ENCODE peak calls at places on chromosomes 7 and 10, in ten cellular contexts. One of them, this sample, is unnamed.
A peak's percentile ranks its signal among the peaks of the same experiment; 100 is the strongest.

GRCh38 chr7:149774237-149775175 is 1.1 kb upstream of the ZNF467 start:
- DNase-seq in A549: peak; percentile 11
- DNase-seq in GM06990: no peak
- DNase-seq in heart left ventricle: peak; percentile 58
- DNase-seq in left lung: no peak
- DNase-seq in colonic mucosa: no peak
- DNase-seq in AG10803: no peak
- DNase-seq in tibial nerve: no peak
- DNase-seq in H1: no peak
- DNase-seq in fibroblast of lung: no peak
- DNase-seq in this sample: no peak

GRCh38 chr10:7649673-7650330 is 17.0 kb downstream of the ITIH5 start:
- DNase-seq in GM06990: no peak
- DNase-seq in left lung: no peak
- DNase-seq in H1: no peak
- DNase-seq in colonic mucosa: no peak
- DNase-seq in A549: no peak
- DNase-seq in tibial nerve: no peak
- DNase-seq in AG10803: peak; percentile 63
- DNase-seq in heart left ventricle: no peak
- DNase-seq in fibroblast of lung: no peak
- DNase-seq in this sample: no peak

GRCh38 chr7:121634356-121634755 is 238.2 kb upstream of the FAM3C start:
- DNase-seq in heart left ventricle: no peak
- DNase-seq in A549: no peak
- DNase-seq in colonic mucosa: no peak
- DNase-seq in left lung: no peak
- DNase-seq in GM06990: no peak
- DNase-seq in AG10803: no peak
- DNase-seq in fibroblast of lung: no peak
- DNase-seq in tibial nerve: no peak
- DNase-seq in H1: no peak
- DNase-seq in this sample: no peak

GRCh38 chr10:3791974-3792633 is 7.1 kb upstream of the KLF6 start:
- DNase-seq in A549: no peak
- DNase-seq in fibroblast of lung: peak; percentile 94
- DNase-seq in tibial nerve: no peak
- DNase-seq in heart left ventricle: no peak
- DNase-seq in left lung: no peak
- DNase-seq in H1: no peak
- DNase-seq in GM06990: no peak
- DNase-seq in colonic mucosa: no peak
- DNase-seq in AG10803: peak; percentile 92
- DNase-seq in this sample: no peak

GRCh38 chr10:74179124-74179710 is 28.2 kb downstream of the ADK start:
- DNase-seq in GM06990: no peak
- DNase-seq in colonic mucosa: no peak
- DNase-seq in tibial nerve: no peak
- DNase-seq in left lung: no peak
- DNase-seq in heart left ventricle: no peak
- DNase-seq in AG10803: no peak
- DNase-seq in A549: no peak
- DNase-seq in H1: no peak
- DNase-seq in fibroblast of lung: peak; percentile 2
- DNase-seq in this sample: no peak

GRCh38 chr7:75905785-75906604 is 9.0 kb upstream of the POR start:
- DNase-seq in GM06990: peak; percentile 34
- DNase-seq in H1: no peak
- DNase-seq in AG10803: peak; percentile 84
- DNase-seq in colonic mucosa: peak; percentile 27
- DNase-seq in heart left ventricle: peak; percentile 65
- DNase-seq in fibroblast of lung: peak; percentile 47
- DNase-seq in tibial nerve: peak; percentile 65
- DNase-seq in left lung: peak; percentile 86
- DNase-seq in A549: peak; percentile 87
- DNase-seq in this sample: peak; percentile 90

GRCh38 chr10:87740232-87740631 is 77.8 kb downstream of the ATAD1 start:
- DNase-seq in tibial nerve: no peak
- DNase-seq in colonic mucosa: no peak
- DNase-seq in A549: peak; percentile 50
- DNase-seq in AG10803: peak; percentile 89
- DNase-seq in H1: no peak
- DNase-seq in left lung: no peak
- DNase-seq in heart left ventricle: no peak
- DNase-seq in GM06990: no peak
- DNase-seq in fibroblast of lung: peak; percentile 40
- DNase-seq in this sample: peak; percentile 76

GRCh38 chr10:11715815-11716494 is 26.2 kb upstream of the ECHDC3 start:
- DNase-seq in fibroblast of lung: no peak
- DNase-seq in tibial nerve: no peak
- DNase-seq in AG10803: no peak
- DNase-seq in A549: no peak
- DNase-seq in colonic mucosa: peak; percentile 73
- DNase-seq in left lung: peak; percentile 74
- DNase-seq in H1: no peak
- DNase-seq in heart left ventricle: no peak
- DNase-seq in GM06990: no peak
- DNase-seq in this sample: no peak

GRCh38 chr10:79068562-79069324 is at the start of gene ZMIZ1:
- DNase-seq in heart left ventricle: peak; percentile 93
- DNase-seq in left lung: peak; percentile 91
- DNase-seq in AG10803: peak; percentile 93
- DNase-seq in tibial nerve: peak; percentile 88
- DNase-seq in GM06990: peak; percentile 89
- DNase-seq in H1: no peak
- DNase-seq in A549: peak; percentile 92
- DNase-seq in fibroblast of lung: peak; percentile 93
- DNase-seq in colonic mucosa: peak; percentile 90
- DNase-seq in this sample: peak; percentile 91

GRCh38 chr10:79068203-79068561 is 584 bp upstream of the ZMIZ1 start:
- DNase-seq in AG10803: no peak
- DNase-seq in GM06990: no peak
- DNase-seq in colonic mucosa: peak; percentile 66
- DNase-seq in fibroblast of lung: no peak
- DNase-seq in H1: no peak
- DNase-seq in left lung: no peak
- DNase-seq in A549: no peak
- DNase-seq in tibial nerve: no peak
- DNase-seq in heart left ventricle: no peak
- DNase-seq in this sample: peak; percentile 39

GRCh38 chr10:79066460-79067240 is 2.1 kb upstream of the ZMIZ1 start:
- DNase-seq in heart left ventricle: no peak
- DNase-seq in H1: no peak
- DNase-seq in colonic mucosa: peak; percentile 69
- DNase-seq in A549: peak; percentile 76
- DNase-seq in GM06990: no peak
- DNase-seq in left lung: no peak
- DNase-seq in AG10803: peak; percentile 45
- DNase-seq in fibroblast of lung: no peak
- DNase-seq in tibial nerve: peak; percentile 54
- DNase-seq in this sample: peak; percentile 41

GRCh38 chr10:79065853-79066252 is 2.9 kb upstream of the ZMIZ1 start:
- DNase-seq in A549: no peak
- DNase-seq in tibial nerve: no peak
- DNase-seq in GM06990: no peak
- DNase-seq in fibroblast of lung: no peak
- DNase-seq in H1: no peak
- DNase-seq in colonic mucosa: no peak
- DNase-seq in left lung: no peak
- DNase-seq in heart left ventricle: peak; percentile 20
- DNase-seq in AG10803: no peak
- DNase-seq in this sample: no peak

DNA sequence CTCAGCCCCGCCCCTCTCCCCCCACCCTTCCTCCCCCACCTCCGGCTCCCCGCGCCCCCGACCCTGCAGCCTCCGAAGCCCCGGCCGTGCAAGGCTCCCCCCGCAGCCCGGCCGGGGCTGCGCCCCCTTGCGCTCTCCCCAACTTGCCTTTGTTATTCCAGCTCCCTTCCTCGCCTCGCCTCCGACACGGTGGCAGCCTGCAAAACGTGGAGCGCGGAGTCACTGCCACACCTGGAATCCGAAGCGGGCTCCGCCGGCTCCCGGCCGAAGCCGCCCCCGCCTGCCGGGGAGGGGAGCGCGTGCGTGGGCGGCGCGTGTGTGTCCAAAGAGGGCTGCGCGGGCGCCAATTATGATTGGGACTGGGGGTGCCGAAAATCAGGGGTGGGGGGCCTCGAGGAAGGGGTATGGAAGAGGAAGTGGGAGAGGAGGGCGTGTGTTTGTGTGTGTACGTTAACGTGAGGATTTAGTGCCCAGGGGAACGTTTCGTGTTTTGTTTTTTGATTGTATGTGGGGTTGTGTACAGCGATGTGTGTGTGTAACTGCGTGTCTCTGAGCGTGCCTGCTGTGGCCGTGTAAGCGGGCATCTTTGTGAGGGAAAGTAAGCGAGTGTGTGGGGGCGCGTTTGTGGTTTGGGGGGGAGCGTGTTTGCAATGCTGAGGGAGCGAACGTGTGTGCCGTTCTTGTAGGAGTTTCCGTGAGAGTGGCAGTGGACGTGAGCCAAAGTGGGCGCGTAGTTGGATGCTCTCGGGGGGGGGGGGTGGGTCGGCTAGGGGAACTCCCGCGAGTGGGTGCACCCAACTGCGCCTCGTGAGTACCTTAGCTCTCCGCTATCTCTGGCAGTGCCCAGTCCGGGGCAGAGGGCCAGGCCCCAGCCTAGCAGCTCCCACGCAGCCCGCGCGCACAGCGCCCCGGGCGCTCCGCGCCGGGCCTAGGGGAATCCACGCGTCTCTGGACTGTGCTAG is 1.2 kb upstream of the ZMIZ1 start:
- DNase-seq in heart left ventricle: peak; percentile 95
- DNase-seq in colonic mucosa: peak; percentile 94
- DNase-seq in H1: peak; percentile 85
- DNase-seq in left lung: peak; percentile 89
- DNase-seq in A549: peak; percentile 85
- DNase-seq in AG10803: peak; percentile 88
- DNase-seq in fibroblast of lung: peak; percentile 94
- DNase-seq in tibial nerve: peak; percentile 83
- DNase-seq in GM06990: peak; percentile 90
- DNase-seq in this sample: peak; percentile 95
- TF ChIP-seq CTCF in heart left ventricle: peak; percentile 20
- TF ChIP-seq CTCF in colonic mucosa: no peak
- TF ChIP-seq CTCF in H1: peak; percentile 26
- TF ChIP-seq CTCF in left lung: no peak
- TF ChIP-seq CTCF in A549: no peak
- TF ChIP-seq CTCF in AG10803: peak; percentile 21
- TF ChIP-seq CTCF in fibroblast of lung: peak; percentile 10
- TF ChIP-seq CTCF in tibial nerve: no peak
- TF ChIP-seq CTCF in GM06990: no peak
- TF ChIP-seq CTCF in this sample: peak; percentile 14

DNA sequence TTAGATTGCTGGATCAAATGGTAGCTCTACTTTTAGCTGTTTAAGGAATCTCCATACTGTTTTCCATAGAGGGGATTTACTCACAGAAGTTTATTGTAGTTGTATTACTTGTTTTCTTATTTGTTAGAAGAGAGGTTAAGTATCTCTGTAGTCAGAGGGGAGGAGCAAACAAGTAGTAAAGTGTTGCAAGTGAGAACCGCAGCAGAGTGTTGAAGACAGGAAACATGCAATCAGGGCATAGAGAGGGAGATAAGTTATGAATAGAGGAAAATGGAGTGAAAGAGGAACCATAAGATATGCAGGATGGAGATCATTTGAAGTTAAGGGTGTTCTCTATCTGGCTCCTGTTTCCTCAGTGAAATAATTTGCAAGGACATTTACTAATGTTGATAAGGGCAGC is 331.4 kb upstream of the TMEM229A start:
- DNase-seq in heart left ventricle: no peak
- DNase-seq in AG10803: no peak
- DNase-seq in fibroblast of lung: no peak
- DNase-seq in left lung: no peak
- DNase-seq in A549: no peak
- DNase-seq in GM06990: no peak
- DNase-seq in tibial nerve: no peak
- DNase-seq in colonic mucosa: no peak
- DNase-seq in H1: no peak
- DNase-seq in this sample: no peak
- H3K4me3 ChIP-seq in heart left ventricle: no peak overlapping the region
- H3K4me3 ChIP-seq in AG10803: no peak overlapping the region
- H3K4me3 ChIP-seq in fibroblast of lung: no peak overlapping the region
- H3K4me3 ChIP-seq in left lung: no peak overlapping the region
- H3K4me3 ChIP-seq in A549: no peak overlapping the region
- H3K4me3 ChIP-seq in GM06990: no peak overlapping the region
- H3K4me3 ChIP-seq in tibial nerve: no peak overlapping the region
- H3K4me3 ChIP-seq in colonic mucosa: no peak overlapping the region
- H3K4me3 ChIP-seq in H1: no peak overlapping the region
- H3K4me3 ChIP-seq in this sample: no peak overlapping the region

GRCh38 chr10:33335800-33336605 is 1.5 kb upstream of the NRP1 start:
- DNase-seq in GM06990: no peak
- DNase-seq in left lung: peak; percentile 53
- DNase-seq in colonic mucosa: peak; percentile 83
- DNase-seq in H1: no peak
- DNase-seq in tibial nerve: peak; percentile 40
- DNase-seq in heart left ventricle: peak; percentile 86
- DNase-seq in fibroblast of lung: peak; percentile 64
- DNase-seq in A549: peak; percentile 95
- DNase-seq in AG10803: peak; percentile 79
- DNase-seq in this sample: peak; percentile 94

GRCh38 chr10:33336606-33337334 is 2.3 kb upstream of the NRP1 start:
- DNase-seq in fibroblast of lung: no peak
- DNase-seq in A549: peak; percentile 67
- DNase-seq in AG10803: no peak
- DNase-seq in tibial nerve: no peak
- DNase-seq in colonic mucosa: peak; percentile 57
- DNase-seq in H1: no peak
- DNase-seq in GM06990: no peak
- DNase-seq in heart left ventricle: peak; percentile 88
- DNase-seq in left lung: peak; percentile 44
- DNase-seq in this sample: no peak

GRCh38 chr10:33335550-33335799 is 1.0 kb upstream of the NRP1 start:
- DNase-seq in left lung: no peak
- DNase-seq in heart left ventricle: no peak
- DNase-seq in GM06990: no peak
- DNase-seq in tibial nerve: no peak
- DNase-seq in fibroblast of lung: no peak
- DNase-seq in A549: peak; percentile 81
- DNase-seq in H1: no peak
- DNase-seq in colonic mucosa: no peak
- DNase-seq in AG10803: no peak
- DNase-seq in this sample: no peak

GRCh38 chr10:33334839-33335549 is 527 bp upstream of the NRP1 start:
- DNase-seq in AG10803: peak; percentile 92
- DNase-seq in GM06990: peak; percentile 22
- DNase-seq in H1: no peak
- DNase-seq in A549: peak; percentile 88
- DNase-seq in colonic mucosa: peak; percentile 71
- DNase-seq in left lung: peak; percentile 80
- DNase-seq in fibroblast of lung: peak; percentile 89
- DNase-seq in tibial nerve: peak; percentile 51
- DNase-seq in heart left ventricle: peak; percentile 88
- DNase-seq in this sample: peak; percentile 90

GRCh38 chr10:33337335-33337854 is 2.9 kb upstream of the NRP1 start:
- DNase-seq in GM06990: no peak
- DNase-seq in tibial nerve: no peak
- DNase-seq in heart left ventricle: peak; percentile 61
- DNase-seq in colonic mucosa: peak; percentile 26
- DNase-seq in H1: no peak
- DNase-seq in A549: peak; percentile 48
- DNase-seq in AG10803: peak; percentile 81
- DNase-seq in left lung: no peak
- DNase-seq in fibroblast of lung: peak; percentile 86
- DNase-seq in this sample: peak; percentile 88
- TF ChIP-seq CTCF in GM06990: no peak
- TF ChIP-seq CTCF in tibial nerve: no peak
- TF ChIP-seq CTCF in heart left ventricle: no peak
- TF ChIP-seq CTCF in colonic mucosa: no peak
- TF ChIP-seq CTCF in H1: no peak
- TF ChIP-seq CTCF in A549: no peak
- TF ChIP-seq CTCF in AG10803: peak; percentile 47
- TF ChIP-seq CTCF in left lung: no peak
- TF ChIP-seq CTCF in fibroblast of lung: peak; percentile 26
- TF ChIP-seq CTCF in this sample: no peak

DNA sequence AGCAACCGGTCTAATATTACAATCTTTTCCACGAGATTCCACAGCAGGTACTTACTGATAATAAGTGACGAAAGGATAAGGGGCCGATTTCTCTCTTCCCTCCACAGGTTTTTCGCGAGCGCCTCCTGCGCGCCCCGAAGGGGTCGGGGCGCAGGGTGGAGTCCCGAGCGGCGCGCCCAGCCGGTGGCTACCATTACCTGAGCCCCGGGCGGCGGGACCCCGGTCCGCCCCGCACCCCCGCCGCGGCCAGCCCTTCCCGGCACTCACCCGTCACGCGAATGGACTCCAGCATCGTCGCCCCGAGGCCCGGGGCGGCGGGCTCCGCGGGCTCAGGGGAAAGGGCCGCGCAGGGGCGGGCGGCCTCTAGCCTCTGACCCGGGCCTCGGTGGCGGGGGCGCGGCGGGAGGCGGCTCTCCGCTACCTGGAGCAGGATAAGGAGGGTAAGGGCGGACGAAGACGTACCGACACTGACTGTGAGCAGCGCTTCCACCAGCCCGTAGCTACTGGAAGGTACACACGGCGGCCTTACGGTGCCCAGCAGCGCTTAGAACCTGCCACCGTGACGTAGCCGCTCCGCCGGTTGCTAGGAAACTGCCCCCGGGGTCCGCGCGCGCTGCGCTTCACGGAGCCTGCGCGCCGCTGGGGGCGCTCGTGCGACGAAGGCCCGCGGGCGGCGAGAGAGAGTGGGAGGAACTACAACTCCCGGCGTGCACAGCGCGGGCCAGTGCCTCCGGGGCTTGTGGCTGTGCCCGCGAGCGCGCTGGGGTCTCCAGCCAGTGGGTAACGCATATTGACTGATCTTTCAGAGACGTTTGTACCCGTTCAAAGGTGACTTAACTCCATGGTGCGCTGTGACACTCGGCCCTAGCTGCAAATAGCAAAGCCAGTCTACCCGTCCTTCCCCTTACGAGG is 22.8 kb upstream of the ANLN start:
- DNase-seq in A549: peak; percentile 91
- DNase-seq in heart left ventricle: peak; percentile 94
- DNase-seq in fibroblast of lung: peak; percentile 75
- DNase-seq in left lung: peak; percentile 90
- DNase-seq in H1: peak; percentile 67
- DNase-seq in GM06990: peak; percentile 91
- DNase-seq in AG10803: peak; percentile 63
- DNase-seq in colonic mucosa: peak; percentile 92
- DNase-seq in tibial nerve: peak; percentile 64
- DNase-seq in this sample: peak; percentile 70
- H3K4me3 ChIP-seq in A549: peak overlapping the region; percentile 92
- H3K4me3 ChIP-seq in heart left ventricle: peak overlapping the region; percentile 71
- H3K4me3 ChIP-seq in fibroblast of lung: peak overlapping the region; percentile 71
- H3K4me3 ChIP-seq in left lung: peak overlapping the region; percentile 67
- H3K4me3 ChIP-seq in H1: peak overlapping the region; percentile 79
- H3K4me3 ChIP-seq in GM06990: peak overlapping the region; percentile 71
- H3K4me3 ChIP-seq in AG10803: peak overlapping the region; percentile 79
- H3K4me3 ChIP-seq in colonic mucosa: peak overlapping the region; percentile 65
- H3K4me3 ChIP-seq in tibial nerve: peak overlapping the region; percentile 90
- H3K4me3 ChIP-seq in this sample: peak overlapping the region; percentile 86

This sample was measured in foreskin fibroblast.